ENCODE peak calls at places on chromosome 16, in five cellular contexts. One of them, this sample, is unnamed.

GRCh38 chr16:25950586-25951201 is 258.9 kb downstream of the HS3ST4 start:
- DNase-seq in brain microvascular endothelial cell: no peak
- DNase-seq in AG04450: no peak
- DNase-seq in mucosa of descending colon: no peak
- DNase-seq in GM06990: no peak
- DNase-seq in this sample: no peak

GRCh38 chr16:72818286-72818845 is 229.6 kb downstream of the ZFHX3 start:
- DNase-seq in GM06990: no peak
- DNase-seq in AG04450: no peak
- DNase-seq in mucosa of descending colon: no peak
- DNase-seq in brain microvascular endothelial cell: no peak
- DNase-seq in this sample: no peak

GRCh38 chr16:49961087-49961486 is 63.9 kb upstream of the CNEP1R1 start:
- DNase-seq in mucosa of descending colon: no peak
- DNase-seq in GM06990: no peak
- DNase-seq in AG04450: no peak
- DNase-seq in brain microvascular endothelial cell: no peak
- DNase-seq in this sample: peak

GRCh38 chr16:12588510-12588909 is 215.2 kb downstream of the CPPED1 start:
- DNase-seq in brain microvascular endothelial cell: no peak
- DNase-seq in mucosa of descending colon: no peak
- DNase-seq in GM06990: no peak
- DNase-seq in AG04450: no peak
- DNase-seq in this sample: no peak

GRCh38 chr16:12375341-12375740 is 398.8 kb downstream of the SNX29 start:
- DNase-seq in brain microvascular endothelial cell: no peak
- DNase-seq in AG04450: no peak
- DNase-seq in mucosa of descending colon: no peak
- DNase-seq in GM06990: no peak
- DNase-seq in this sample: no peak

GRCh38 chr16:78364501-78364900 is 265.0 kb downstream of the WWOX start:
- DNase-seq in mucosa of descending colon: no peak
- DNase-seq in AG04450: no peak
- DNase-seq in brain microvascular endothelial cell: no peak
- DNase-seq in GM06990: no peak
- DNase-seq in this sample: no peak

GRCh38 chr16:31273676-31274075 is 13.9 kb downstream of the ITGAM start:
- DNase-seq in GM06990: no peak
- DNase-seq in AG04450: no peak
- DNase-seq in mucosa of descending colon: no peak
- DNase-seq in brain microvascular endothelial cell: no peak
- DNase-seq in this sample: no peak

GRCh38 chr16:57774886-57775285 is 27.4 kb downstream of the KIFC3 start:
- DNase-seq in AG04450: no peak
- DNase-seq in GM06990: no peak
- DNase-seq in mucosa of descending colon: peak
- DNase-seq in brain microvascular endothelial cell: no peak
- DNase-seq in this sample: no peak

GRCh38 chr16:81445143-81445922 is 725 bp downstream of the CMIP start:
- DNase-seq in mucosa of descending colon: peak
- DNase-seq in AG04450: no peak
- DNase-seq in GM06990: peak
- DNase-seq in brain microvascular endothelial cell: no peak
- DNase-seq in this sample: no peak

GRCh38 chr16:23324727-23325126 is 22.6 kb downstream of the SCNN1B start:
- DNase-seq in AG04450: no peak
- DNase-seq in mucosa of descending colon: peak
- DNase-seq in brain microvascular endothelial cell: no peak
- DNase-seq in GM06990: no peak
- DNase-seq in this sample: no peak

GRCh38 chr16:9854665-9855064 is 327.6 kb downstream of the GRIN2A start:
- DNase-seq in AG04450: no peak
- DNase-seq in brain microvascular endothelial cell: peak
- DNase-seq in GM06990: no peak
- DNase-seq in mucosa of descending colon: no peak
- DNase-seq in this sample: peak

GRCh38 chr16:11989238-11990160 is 13.0 kb downstream of the SNX29 start:
- DNase-seq in mucosa of descending colon: no peak
- DNase-seq in brain microvascular endothelial cell: no peak
- DNase-seq in AG04450: no peak
- DNase-seq in GM06990: peak
- DNase-seq in this sample: no peak

GRCh38 chr16:53829186-53829747 is 125.3 kb downstream of the FTO start:
- DNase-seq in AG04450: peak
- DNase-seq in GM06990: no peak
- DNase-seq in brain microvascular endothelial cell: peak
- DNase-seq in mucosa of descending colon: no peak
- DNase-seq in this sample: no peak

GRCh38 chr16:81214745-81215166 is 23.7 kb upstream of the BCO1 start:
- DNase-seq in AG04450: no peak
- DNase-seq in brain microvascular endothelial cell: peak
- DNase-seq in GM06990: no peak
- DNase-seq in mucosa of descending colon: peak
- DNase-seq in this sample: no peak

GRCh38 chr16:29810699-29811169 is 1.3 kb upstream of the PRRT2 start:
- DNase-seq in mucosa of descending colon: no peak
- DNase-seq in brain microvascular endothelial cell: no peak
- DNase-seq in AG04450: no peak
- DNase-seq in GM06990: no peak
- DNase-seq in this sample: no peak

GRCh38 chr16:74936902-74937560 is 47.9 kb downstream of the WDR59 start:
- DNase-seq in GM06990: peak
- DNase-seq in mucosa of descending colon: no peak
- DNase-seq in brain microvascular endothelial cell: peak
- DNase-seq in AG04450: peak
- DNase-seq in this sample: peak

GRCh38 chr16:12245923-12246290 is 269.4 kb downstream of the SNX29 start:
- DNase-seq in mucosa of descending colon: peak
- DNase-seq in brain microvascular endothelial cell: no peak
- DNase-seq in AG04450: no peak
- DNase-seq in GM06990: no peak
- DNase-seq in this sample: no peak

GRCh38 chr16:30458561-30459394 is 13.1 kb upstream of the SEPHS2 start:
- DNase-seq in brain microvascular endothelial cell: no peak
- DNase-seq in GM06990: peak
- DNase-seq in AG04450: no peak
- DNase-seq in mucosa of descending colon: peak
- DNase-seq in this sample: no peak

GRCh38 chr16:13958438-13958837 is 38.5 kb downstream of the ERCC4 start:
- DNase-seq in brain microvascular endothelial cell: no peak
- DNase-seq in GM06990: no peak
- DNase-seq in mucosa of descending colon: no peak
- DNase-seq in AG04450: no peak
- DNase-seq in this sample: no peak

GRCh38 chr16:89667633-89668032 is 10.0 kb downstream of the SPATA33 start:
- DNase-seq in mucosa of descending colon: no peak
- DNase-seq in brain microvascular endothelial cell: no peak
- DNase-seq in GM06990: no peak
- DNase-seq in AG04450: no peak
- DNase-seq in this sample: no peak

GRCh38 chr16:57444711-57445110 is 2.5 kb downstream of the CIAPIN1 start:
- DNase-seq in brain microvascular endothelial cell: peak
- DNase-seq in AG04450: no peak
- DNase-seq in mucosa of descending colon: no peak
- DNase-seq in GM06990: no peak
- DNase-seq in this sample: peak

GRCh38 chr16:593807-594206 is 3.9 kb downstream of the RAB40C start:
- DNase-seq in GM06990: no peak
- DNase-seq in brain microvascular endothelial cell: no peak
- DNase-seq in mucosa of descending colon: peak
- DNase-seq in AG04450: no peak
- DNase-seq in this sample: no peak

DNA sequence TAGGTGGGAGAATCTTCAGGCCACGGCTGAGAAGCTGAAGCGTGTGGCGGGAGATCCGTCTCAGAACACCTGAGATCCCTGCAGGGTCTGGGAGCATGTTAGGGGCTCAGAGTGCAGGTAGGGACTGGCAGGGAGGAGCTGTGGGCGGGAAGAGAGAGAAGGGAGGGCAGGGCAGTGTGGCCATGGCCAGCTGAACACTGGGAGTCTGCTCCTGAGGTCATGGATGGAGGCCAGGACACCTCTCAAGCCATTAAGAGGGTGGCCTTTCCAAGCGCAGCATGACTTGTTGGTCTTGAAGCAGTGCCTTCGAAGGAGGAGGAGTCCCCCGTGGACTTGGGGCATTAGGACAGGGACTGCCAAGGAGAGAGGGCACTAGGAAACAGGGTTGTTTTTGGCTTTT is 23.7 kb downstream of the NAA60 start:
- DNase-seq in brain microvascular endothelial cell: no peak
- DNase-seq in mucosa of descending colon: no peak
- DNase-seq in AG04450: no peak
- DNase-seq in GM06990: no peak
- DNase-seq in this sample: no peak
- H3K4me3 ChIP-seq in brain microvascular endothelial cell: no peak
- H3K4me3 ChIP-seq in mucosa of descending colon: no peak
- H3K4me3 ChIP-seq in AG04450: no peak
- H3K4me3 ChIP-seq in GM06990: no peak
- H3K4me3 ChIP-seq in this sample: no peak

GRCh38 chr16:86286991-86287640 is 223.2 kb upstream of the FOXF1 start:
- DNase-seq in AG04450: no peak
- DNase-seq in brain microvascular endothelial cell: no peak
- DNase-seq in GM06990: no peak
- DNase-seq in mucosa of descending colon: no peak
- DNase-seq in this sample: no peak
- H3K4me3 ChIP-seq in AG04450: peak
- H3K4me3 ChIP-seq in brain microvascular endothelial cell: no peak
- H3K4me3 ChIP-seq in GM06990: no peak
- H3K4me3 ChIP-seq in mucosa of descending colon: no peak
- H3K4me3 ChIP-seq in this sample: no peak

GRCh38 chr16:66267287-66268137 is 99.0 kb upstream of the CDH5 start:
- DNase-seq in mucosa of descending colon: no peak
- DNase-seq in AG04450: no peak
- DNase-seq in brain microvascular endothelial cell: no peak
- DNase-seq in GM06990: no peak
- DNase-seq in this sample: no peak

GRCh38 chr16:66271074-66272060 is 95.1 kb upstream of the CDH5 start:
- DNase-seq in AG04450: no peak
- DNase-seq in mucosa of descending colon: no peak
- DNase-seq in GM06990: no peak
- DNase-seq in brain microvascular endothelial cell: no peak
- DNase-seq in this sample: no peak

GRCh38 chr16:66272461-66272860 is 94.0 kb upstream of the CDH5 start:
- DNase-seq in brain microvascular endothelial cell: no peak
- DNase-seq in AG04450: no peak
- DNase-seq in mucosa of descending colon: no peak
- DNase-seq in GM06990: no peak
- DNase-seq in this sample: no peak

GRCh38 chr16:66270333-66270927 is 96.1 kb upstream of the CDH5 start:
- DNase-seq in GM06990: peak
- DNase-seq in AG04450: no peak
- DNase-seq in mucosa of descending colon: peak
- DNase-seq in brain microvascular endothelial cell: peak
- DNase-seq in this sample: no peak

DNA sequence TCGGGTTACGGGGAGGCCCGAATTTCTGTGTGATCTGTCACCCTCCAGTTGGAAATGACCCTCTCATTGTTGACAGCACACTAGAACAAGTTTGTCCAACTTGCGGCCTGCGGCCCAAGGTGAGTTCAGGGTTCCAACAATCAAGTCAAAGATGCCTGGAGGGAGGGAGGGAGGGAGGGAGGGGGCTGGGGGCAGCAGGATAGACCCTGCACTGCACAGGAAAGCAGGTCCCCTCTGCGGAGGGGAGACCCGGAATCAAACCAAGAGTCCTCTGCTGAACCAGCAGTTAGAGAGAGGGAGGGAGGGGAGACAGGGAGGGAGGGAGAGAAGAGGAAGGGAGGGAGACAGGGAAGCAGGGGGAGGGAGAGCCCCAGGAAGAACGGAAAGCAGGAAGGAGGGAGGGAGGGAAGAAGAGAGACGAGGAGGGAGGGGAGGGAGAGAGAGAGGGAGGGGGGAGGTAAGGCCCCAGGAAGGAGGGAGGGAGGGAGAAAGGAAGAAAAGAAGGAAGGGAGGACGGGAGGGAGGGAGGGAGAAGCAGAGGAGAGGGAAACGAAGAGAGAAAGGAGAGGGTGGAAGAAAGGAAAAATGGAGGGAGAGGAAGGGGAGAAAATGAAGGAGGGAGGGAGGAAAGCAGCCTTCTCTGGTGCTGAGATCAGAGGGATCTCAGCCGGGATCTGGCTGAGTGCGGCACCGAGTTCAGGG is 96.7 kb upstream of the CDH5 start:
- DNase-seq in mucosa of descending colon: no peak
- DNase-seq in AG04450: no peak
- DNase-seq in GM06990: no peak
- DNase-seq in brain microvascular endothelial cell: no peak
- DNase-seq in this sample: no peak
- H3K4me3 ChIP-seq in mucosa of descending colon: no peak
- H3K4me3 ChIP-seq in AG04450: peak
- H3K4me3 ChIP-seq in GM06990: no peak
- H3K4me3 ChIP-seq in brain microvascular endothelial cell: peak
- H3K4me3 ChIP-seq in this sample: no peak

GRCh38 chr16:19907161-19907992 is 22.7 kb upstream of the GPRC5B start:
- DNase-seq in AG04450: peak
- DNase-seq in brain microvascular endothelial cell: peak
- DNase-seq in mucosa of descending colon: peak
- DNase-seq in GM06990: peak
- DNase-seq in this sample: peak
- H3K4me3 ChIP-seq in AG04450: peak
- H3K4me3 ChIP-seq in brain microvascular endothelial cell: no peak
- H3K4me3 ChIP-seq in mucosa of descending colon: no peak
- H3K4me3 ChIP-seq in GM06990: no peak
- H3K4me3 ChIP-seq in this sample: no peak

DNA sequence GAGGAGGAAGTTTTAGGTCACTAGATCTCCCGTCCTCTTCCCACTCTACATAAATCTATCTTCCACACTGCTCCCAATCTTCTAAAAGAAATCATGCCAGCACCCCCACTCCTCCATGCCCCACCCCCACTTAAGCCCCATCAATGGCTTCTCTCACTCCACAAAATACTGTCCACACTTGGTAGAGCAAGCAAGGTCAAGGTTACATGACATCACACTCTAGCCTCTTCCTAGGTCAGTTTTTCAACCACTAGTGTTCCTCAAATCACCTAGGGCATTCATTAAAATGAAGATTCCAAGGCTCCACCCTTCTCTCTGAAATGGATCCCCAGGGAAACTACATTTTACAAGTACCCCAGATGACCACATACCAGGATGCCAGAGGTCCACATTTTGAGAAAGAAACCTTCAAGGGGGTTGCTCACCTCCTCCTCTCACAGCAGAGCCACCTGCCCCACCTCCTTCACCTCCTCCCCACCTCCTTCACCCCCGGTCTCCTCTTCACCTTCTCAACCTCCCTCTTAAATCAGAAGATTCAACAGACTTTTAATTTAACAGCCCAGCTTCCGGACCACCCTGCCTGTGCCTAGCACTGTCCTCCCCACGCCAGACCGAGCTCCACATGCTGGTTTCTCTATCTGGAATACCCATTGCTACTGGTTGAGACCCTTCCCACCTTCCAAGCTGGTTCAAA is 3.2 kb downstream of the AMFR start:
- DNase-seq in mucosa of descending colon: no peak
- DNase-seq in AG04450: no peak
- DNase-seq in brain microvascular endothelial cell: no peak
- DNase-seq in GM06990: no peak
- DNase-seq in this sample: no peak
- H3K4me3 ChIP-seq in mucosa of descending colon: no peak
- H3K4me3 ChIP-seq in AG04450: no peak
- H3K4me3 ChIP-seq in brain microvascular endothelial cell: no peak
- H3K4me3 ChIP-seq in GM06990: peak
- H3K4me3 ChIP-seq in this sample: no peak